ENCODE peak calls at places on chromosomes 2 and 18, in nine cellular contexts. J, E, O, Q, L, X, T, Y and M are unnamed samples.

GRCh38 chr2:136065384-136065783 is 52.6 kb downstream of the CXCR4 start:
- DNase-seq in J (no peak), E (no peak), O (no peak), Q (no peak), L (no peak), X (no peak), T (peak; percentile 26), Y (no peak), M (no peak)

GRCh38 chr2:176895158-176895557 is 317.4 kb upstream of the HNRNPA3 start:
- DNase-seq in J (no peak), E (no peak), O (no peak), Q (no peak), L (no peak), X (no peak), T (no peak), Y (no peak), M (no peak)

GRCh38 chr2:114127372-114127771 is 237.5 kb downstream of the ACTR3 start:
- DNase-seq in J (no peak), E (no peak), O (peak; percentile 71), Q (no peak), L (no peak), X (no peak), T (peak; percentile 39), Y (no peak), M (no peak)

GRCh38 chr2:51918113-51918512 is 886.2 kb upstream of the NRXN1 start:
- DNase-seq in J (no peak), E (no peak), O (peak; percentile 77), Q (no peak), L (no peak), X (no peak), T (peak; percentile 18), Y (no peak), M (no peak)

GRCh38 chr2:88481937-88482336 is 29.4 kb upstream of the FOXI3 start:
- DNase-seq in J (no peak), E (no peak), O (peak; percentile 37), Q (no peak), L (no peak), X (no peak), T (no peak), Y (no peak), M (peak; percentile 24)

GRCh38 chr2:113755690-113756063 is 765 bp downstream of the SLC35F5 start:
- DNase-seq in J (peak; percentile 16), E (peak; percentile 11), O (peak; percentile 50), Q (peak; percentile 11), L (no peak), X (peak; percentile 13), T (peak; percentile 25), Y (no peak), M (peak; percentile 31)

GRCh38 chr2:21030983-21031968 is 12.6 kb downstream of the APOB start:
- DNase-seq in J (no peak), E (no peak), O (no peak), Q (no peak), L (no peak), X (no peak), T (no peak), Y (no peak), M (no peak)

GRCh38 chr18:23922939-23923338 is 91.6 kb upstream of the TTC39C start:
- DNase-seq in J (no peak), E (no peak), O (no peak), Q (no peak), L (no peak), X (no peak), T (no peak), Y (no peak), M (no peak)

GRCh38 chr2:177604291-177605065 is 211.9 kb downstream of the AGPS start:
- DNase-seq in J (peak; percentile 60), E (no peak), O (peak; percentile 83), Q (peak; percentile 76), L (no peak), X (no peak), T (peak; percentile 67), Y (no peak), M (peak; percentile 53)

GRCh38 chr2:153819501-153819900 is 52.2 kb upstream of the GALNT13 start:
- DNase-seq in J (peak; percentile 33), E (no peak), O (no peak), Q (no peak), L (no peak), X (no peak), T (no peak), Y (no peak), M (no peak)

GRCh38 chr2:169360984-169361705 is 1.2 kb downstream of the LRP2 start:
- DNase-seq in J (peak; percentile 58), E (no peak), O (peak; percentile 2), Q (peak; percentile 17), L (no peak), X (no peak), T (no peak), Y (no peak), M (no peak)

GRCh38 chr18:59662008-59662701 is 35.1 kb downstream of the CCBE1 start:
- DNase-seq in J (no peak), E (no peak), O (peak; percentile 47), Q (no peak), L (no peak), X (no peak), T (peak; percentile 65), Y (no peak), M (no peak)

GRCh38 chr2:232444409-232445148 is 11.4 kb upstream of the ALPI start:
- DNase-seq in J (peak; percentile 87), E (peak; percentile 60), O (peak; percentile 84), Q (peak; percentile 77), L (no peak), X (no peak), T (peak; percentile 45), Y (peak; percentile 42), M (peak; percentile 70)

GRCh38 chr18:7793100-7793499 is 226.0 kb downstream of the PTPRM start:
- DNase-seq in J (no peak), E (no peak), O (no peak), Q (no peak), L (no peak), X (no peak), T (no peak), Y (no peak), M (no peak)

GRCh38 chr2:31138037-31138962 is at the start of gene GALNT14:
- DNase-seq in J (peak; percentile 95), E (peak; percentile 32), O (peak; percentile 82), Q (peak; percentile 64), L (no peak), X (no peak), T (peak; percentile 27), Y (peak; percentile 47), M (peak; percentile 16)

GRCh38 chr18:6449213-6449612 is 34.5 kb upstream of the L3MBTL4 start:
- DNase-seq in J (no peak), E (no peak), O (no peak), Q (no peak), L (no peak), X (peak; percentile 40), T (no peak), Y (no peak), M (no peak)

GRCh38 chr2:46825958-46826897 is 89.4 kb downstream of the MCFD2 start:
- DNase-seq in J (no peak), E (no peak), O (peak; percentile 95), Q (no peak), L (no peak), X (no peak), T (peak; percentile 86), Y (peak; percentile 32), M (peak; percentile 77)

GRCh38 chr2:174612960-174613359 is 15.4 kb upstream of the WIPF1 start:
- DNase-seq in J (no peak), E (no peak), O (no peak), Q (no peak), L (no peak), X (no peak), T (no peak), Y (no peak), M (no peak)

GRCh38 chr2:27886322-27886721 is 3.9 kb downstream of the RBKS start:
- DNase-seq in J (no peak), E (no peak), O (no peak), Q (no peak), L (no peak), X (no peak), T (no peak), Y (no peak), M (no peak)

GRCh38 chr2:71530246-71530986 is 77.1 kb downstream of the DYSF start:
- DNase-seq in J (peak; percentile 94), E (no peak), O (peak; percentile 70), Q (peak; percentile 62), L (no peak), X (no peak), T (peak; percentile 21), Y (no peak), M (peak; percentile 61)

DNA sequence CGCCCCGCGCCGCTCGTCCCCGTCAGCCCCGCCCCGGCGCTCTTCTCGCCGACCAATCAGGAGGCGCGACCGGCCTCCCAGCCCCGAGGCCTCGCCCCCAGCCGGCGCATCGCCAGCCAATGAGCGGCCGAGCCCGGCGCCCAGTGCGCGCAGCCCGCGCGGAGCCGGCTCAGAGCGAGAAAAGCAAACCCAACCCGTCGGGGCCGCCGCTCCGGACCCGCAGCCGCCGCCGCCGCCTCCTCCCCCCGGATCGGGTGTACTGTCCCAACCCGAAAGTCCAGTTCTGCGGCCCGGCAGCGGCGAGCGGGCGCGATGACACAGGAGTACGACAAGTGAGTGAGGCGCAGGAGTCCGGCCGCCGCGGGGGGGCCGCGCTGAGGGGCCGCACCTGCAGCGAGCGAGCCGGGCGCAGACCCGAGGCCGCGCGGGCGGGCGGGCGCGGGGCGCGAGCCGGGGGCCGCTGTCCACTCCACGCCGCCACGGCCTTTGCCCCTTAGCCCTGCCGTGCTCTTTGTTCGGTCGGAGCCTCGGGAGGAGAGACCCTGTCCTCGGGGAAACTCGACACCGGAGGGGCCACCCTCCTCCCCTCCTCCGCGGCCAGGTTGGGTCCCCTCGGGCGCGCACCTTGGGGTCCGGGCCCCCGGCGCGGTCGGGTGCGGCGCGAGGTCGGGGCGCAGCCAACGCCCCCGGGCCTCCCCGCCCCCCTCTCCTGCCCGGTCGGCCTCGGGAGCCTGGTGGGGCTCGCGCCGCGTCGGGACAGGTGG is at the start of gene GRHL1:
- DNase-seq in J (peak; percentile 100), E (peak; percentile 94), O (peak; percentile 98), Q (peak; percentile 94), L (peak; percentile 77), X (peak; percentile 24), T (peak; percentile 83), Y (peak; percentile 95), M (peak; percentile 80)
- H3K27me3 ChIP-seq in J (peaks cover 36% of the 10 kb centered on the region), E (peaks cover 55% of the 10 kb centered on the region), O (no peaks in the 10 kb centered on the region), Q (no peaks in the 10 kb centered on the region), L (peaks cover 8% of the 10 kb centered on the region), X (no peaks in the 10 kb centered on the region), T (no peaks in the 10 kb centered on the region), Y (no peaks in the 10 kb centered on the region), M (no peaks in the 10 kb centered on the region)

GRCh38 chr2:158457826-158458616 is 1.3 kb downstream of the PKP4 start:
- DNase-seq in J (peak; percentile 83), E (peak; percentile 85), O (peak; percentile 80), Q (peak; percentile 86), L (peak; percentile 26), X (no peak), T (peak; percentile 63), Y (peak; percentile 75), M (peak; percentile 41)
- H3K4me3 ChIP-seq in J (peak overlapping the region; percentile 90), E (peak overlapping the region; percentile 93), O (peak overlapping the region; percentile 92), Q (peak overlapping the region; percentile 85), L (peak overlapping the region; percentile 81), X (peak overlapping the region; percentile 78), T (peak overlapping the region; percentile 83), Y (peak overlapping the region; percentile 51), M (peak overlapping the region; percentile 87)

GRCh38 chr2:205769879-205770278 is 87.6 kb downstream of the NRP2 start:
- DNase-seq in J (no peak), E (no peak), O (no peak), Q (no peak), L (no peak), X (no peak), T (peak; percentile 46), Y (no peak), M (no peak)
- H3K27me3 ChIP-seq in J (no peaks in the 10 kb centered on the region), E (no peaks in the 10 kb centered on the region), O (no peaks in the 10 kb centered on the region), Q (peaks cover 43% of the 10 kb centered on the region), L (no peaks in the 10 kb centered on the region), X (no peaks in the 10 kb centered on the region), T (no peaks in the 10 kb centered on the region), Y (no peaks in the 10 kb centered on the region), M (no peaks in the 10 kb centered on the region)

GRCh38 chr18:10557085-10557677 is 31.4 kb downstream of the NAPG start:
- DNase-seq in J (no peak), E (no peak), O (no peak), Q (no peak), L (no peak), X (no peak), T (no peak), Y (no peak), M (no peak)
- H3K4me3 ChIP-seq in J (no peak overlapping the region), E (no peak overlapping the region), O (no peak overlapping the region), Q (no peak overlapping the region), L (no peak overlapping the region), X (no peak overlapping the region), T (no peak overlapping the region), Y (no peak overlapping the region), M (no peak overlapping the region)